ENCODE peak calls at places on chromosome 2, in seven cellular contexts. One of them, this sample, is unnamed.

GRCh38 chr2:20012282-20013060 is at the start of gene MATN3:
- DNase-seq in GM13976: peak; percentile 59
- DNase-seq in PC-9: peak; percentile 59
- DNase-seq in nephron progenitor cell: peak; percentile 82
- DNase-seq in keratinocyte: no peak
- DNase-seq in activated CD8-positive, alpha-beta T cell treated with anti-CD3 and anti-CD28 coated beads for 36 hours: peak; percentile 12
- DNase-seq in adrenal gland: peak; percentile 33
- DNase-seq in this sample: peak; percentile 45

GRCh38 chr2:126788652-126789051 is 110.0 kb upstream of the TEX51 start:
- DNase-seq in GM13976: no peak
- DNase-seq in PC-9: no peak
- DNase-seq in nephron progenitor cell: no peak
- DNase-seq in keratinocyte: no peak
- DNase-seq in activated CD8-positive, alpha-beta T cell treated with anti-CD3 and anti-CD28 coated beads for 36 hours: no peak
- DNase-seq in adrenal gland: no peak
- DNase-seq in this sample: no peak

GRCh38 chr2:121408641-121409040 is 122.0 kb upstream of the RNU4ATAC start:
- DNase-seq in GM13976: no peak
- DNase-seq in PC-9: no peak
- DNase-seq in nephron progenitor cell: no peak
- DNase-seq in keratinocyte: no peak
- DNase-seq in activated CD8-positive, alpha-beta T cell treated with anti-CD3 and anti-CD28 coated beads for 36 hours: no peak
- DNase-seq in adrenal gland: no peak
- DNase-seq in this sample: no peak

GRCh38 chr2:188619146-188619545 is 327.5 kb downstream of the GULP1 start:
- DNase-seq in GM13976: no peak
- DNase-seq in PC-9: no peak
- DNase-seq in nephron progenitor cell: no peak
- DNase-seq in keratinocyte: no peak
- DNase-seq in activated CD8-positive, alpha-beta T cell treated with anti-CD3 and anti-CD28 coated beads for 36 hours: no peak
- DNase-seq in adrenal gland: no peak
- DNase-seq in this sample: no peak

GRCh38 chr2:197131558-197131855 is 179.1 kb downstream of the ANKRD44 start:
- DNase-seq in GM13976: peak; percentile 62
- DNase-seq in PC-9: no peak
- DNase-seq in nephron progenitor cell: no peak
- DNase-seq in keratinocyte: no peak
- DNase-seq in activated CD8-positive, alpha-beta T cell treated with anti-CD3 and anti-CD28 coated beads for 36 hours: no peak
- DNase-seq in adrenal gland: no peak
- DNase-seq in this sample: peak; percentile 67

GRCh38 chr2:76721226-76721625 is 801.0 kb downstream of the LRRTM4 start:
- DNase-seq in GM13976: no peak
- DNase-seq in PC-9: no peak
- DNase-seq in nephron progenitor cell: no peak
- DNase-seq in keratinocyte: no peak
- DNase-seq in activated CD8-positive, alpha-beta T cell treated with anti-CD3 and anti-CD28 coated beads for 36 hours: no peak
- DNase-seq in adrenal gland: no peak
- DNase-seq in this sample: no peak

GRCh38 chr2:120005834-120006521 is 6.9 kb upstream of the EPB41L5 start:
- DNase-seq in GM13976: peak; percentile 52
- DNase-seq in PC-9: no peak
- DNase-seq in nephron progenitor cell: no peak
- DNase-seq in keratinocyte: no peak
- DNase-seq in activated CD8-positive, alpha-beta T cell treated with anti-CD3 and anti-CD28 coated beads for 36 hours: no peak
- DNase-seq in adrenal gland: no peak
- DNase-seq in this sample: peak; percentile 46

GRCh38 chr2:8576525-8577157 is 105.2 kb upstream of the ID2 start:
- DNase-seq in GM13976: peak; percentile 59
- DNase-seq in PC-9: no peak
- DNase-seq in nephron progenitor cell: no peak
- DNase-seq in keratinocyte: no peak
- DNase-seq in activated CD8-positive, alpha-beta T cell treated with anti-CD3 and anti-CD28 coated beads for 36 hours: peak; percentile 82
- DNase-seq in adrenal gland: peak; percentile 56
- DNase-seq in this sample: no peak

GRCh38 chr2:238505119-238505891 is 78.6 kb downstream of the ASB1 start:
- DNase-seq in GM13976: no peak
- DNase-seq in PC-9: peak; percentile 49
- DNase-seq in nephron progenitor cell: no peak
- DNase-seq in keratinocyte: no peak
- DNase-seq in activated CD8-positive, alpha-beta T cell treated with anti-CD3 and anti-CD28 coated beads for 36 hours: peak; percentile 27
- DNase-seq in adrenal gland: no peak
- DNase-seq in this sample: no peak

DNA sequence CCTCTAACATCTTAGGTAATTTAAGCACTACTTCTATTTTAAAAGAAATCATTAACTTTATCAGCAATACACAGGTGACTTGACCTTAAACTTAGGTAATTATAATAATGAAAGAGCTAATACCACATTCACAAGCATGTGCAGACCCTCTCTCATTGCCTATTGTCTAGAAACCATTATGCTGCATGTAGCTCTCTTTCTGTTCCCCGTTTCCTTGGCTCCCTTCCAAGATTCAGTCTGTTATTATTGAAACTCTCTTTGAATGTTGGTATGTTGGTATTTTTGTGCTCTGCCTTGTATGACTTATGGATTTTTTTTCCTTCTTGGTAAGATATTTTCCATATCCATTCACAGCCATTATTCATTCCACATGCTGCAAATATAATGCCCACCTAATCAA is 201.2 kb downstream of the CDCA7 start:
- DNase-seq in GM13976: no peak
- DNase-seq in PC-9: no peak
- DNase-seq in nephron progenitor cell: no peak
- DNase-seq in keratinocyte: no peak
- DNase-seq in activated CD8-positive, alpha-beta T cell treated with anti-CD3 and anti-CD28 coated beads for 36 hours: no peak
- DNase-seq in adrenal gland: no peak
- DNase-seq in this sample: no peak
- TF ChIP-seq CTCF in GM13976: no peak
- TF ChIP-seq CTCF in PC-9: no peak
- TF ChIP-seq CTCF in nephron progenitor cell: no peak
- TF ChIP-seq CTCF in keratinocyte: no peak
- TF ChIP-seq CTCF in activated CD8-positive, alpha-beta T cell treated with anti-CD3 and anti-CD28 coated beads for 36 hours: no peak
- TF ChIP-seq CTCF in adrenal gland: no peak
- TF ChIP-seq CTCF in this sample: no peak

GRCh38 chr2:50525423-50525822 is 506.5 kb downstream of the NRXN1 start:
- DNase-seq in GM13976: no peak
- DNase-seq in PC-9: no peak
- DNase-seq in nephron progenitor cell: no peak
- DNase-seq in keratinocyte: no peak
- DNase-seq in activated CD8-positive, alpha-beta T cell treated with anti-CD3 and anti-CD28 coated beads for 36 hours: no peak
- DNase-seq in adrenal gland: no peak
- DNase-seq in this sample: no peak
- TF ChIP-seq CTCF in GM13976: no peak
- TF ChIP-seq CTCF in PC-9: no peak
- TF ChIP-seq CTCF in nephron progenitor cell: no peak
- TF ChIP-seq CTCF in keratinocyte: no peak
- TF ChIP-seq CTCF in activated CD8-positive, alpha-beta T cell treated with anti-CD3 and anti-CD28 coated beads for 36 hours: no peak
- TF ChIP-seq CTCF in adrenal gland: no peak
- TF ChIP-seq CTCF in this sample: no peak

GRCh38 chr2:159290289-159290907 is 3.9 kb upstream of the WDSUB1 start:
- DNase-seq in GM13976: peak; percentile 20
- DNase-seq in PC-9: no peak
- DNase-seq in nephron progenitor cell: no peak
- DNase-seq in keratinocyte: peak; percentile 32
- DNase-seq in activated CD8-positive, alpha-beta T cell treated with anti-CD3 and anti-CD28 coated beads for 36 hours: peak; percentile 53
- DNase-seq in adrenal gland: peak; percentile 31
- DNase-seq in this sample: no peak
- TF ChIP-seq CTCF in GM13976: no peak
- TF ChIP-seq CTCF in PC-9: no peak
- TF ChIP-seq CTCF in nephron progenitor cell: no peak
- TF ChIP-seq CTCF in keratinocyte: no peak
- TF ChIP-seq CTCF in activated CD8-positive, alpha-beta T cell treated with anti-CD3 and anti-CD28 coated beads for 36 hours: no peak
- TF ChIP-seq CTCF in adrenal gland: no peak
- TF ChIP-seq CTCF in this sample: no peak

DNA sequence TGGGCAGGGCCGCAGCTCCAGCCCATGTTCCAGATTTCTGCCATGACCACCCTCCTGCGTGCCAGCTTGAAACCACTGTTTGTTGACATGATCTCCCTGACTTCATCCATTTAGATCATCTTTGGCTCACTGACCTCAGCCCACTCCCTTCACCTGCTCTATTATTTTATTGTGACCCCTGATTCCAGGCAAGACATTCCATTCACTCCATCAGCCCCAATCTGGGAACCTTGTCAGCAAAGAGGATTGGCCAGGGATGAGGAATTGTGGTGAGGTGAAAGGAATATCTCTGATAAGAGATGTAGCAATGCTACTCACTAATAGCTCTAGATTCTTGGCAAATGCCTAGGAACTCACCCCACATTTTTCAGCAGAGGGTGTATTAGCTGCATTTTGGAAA is 174.2 kb downstream of the TMEM247 start:
- DNase-seq in GM13976: no peak
- DNase-seq in PC-9: peak; percentile 7
- DNase-seq in nephron progenitor cell: no peak
- DNase-seq in keratinocyte: no peak
- DNase-seq in activated CD8-positive, alpha-beta T cell treated with anti-CD3 and anti-CD28 coated beads for 36 hours: no peak
- DNase-seq in adrenal gland: no peak
- DNase-seq in this sample: no peak
- TF ChIP-seq CTCF in GM13976: no peak
- TF ChIP-seq CTCF in PC-9: no peak
- TF ChIP-seq CTCF in nephron progenitor cell: no peak
- TF ChIP-seq CTCF in keratinocyte: no peak
- TF ChIP-seq CTCF in activated CD8-positive, alpha-beta T cell treated with anti-CD3 and anti-CD28 coated beads for 36 hours: no peak
- TF ChIP-seq CTCF in adrenal gland: no peak
- TF ChIP-seq CTCF in this sample: no peak

GRCh38 chr2:3309496-3310355 is 67.9 kb downstream of the EIPR1 start:
- DNase-seq in GM13976: no peak
- DNase-seq in PC-9: no peak
- DNase-seq in nephron progenitor cell: no peak
- DNase-seq in keratinocyte: no peak
- DNase-seq in activated CD8-positive, alpha-beta T cell treated with anti-CD3 and anti-CD28 coated beads for 36 hours: no peak
- DNase-seq in adrenal gland: peak; percentile 49
- DNase-seq in this sample: no peak
- TF ChIP-seq CTCF in GM13976: no peak
- TF ChIP-seq CTCF in PC-9: no peak
- TF ChIP-seq CTCF in nephron progenitor cell: no peak
- TF ChIP-seq CTCF in keratinocyte: no peak
- TF ChIP-seq CTCF in activated CD8-positive, alpha-beta T cell treated with anti-CD3 and anti-CD28 coated beads for 36 hours: no peak
- TF ChIP-seq CTCF in adrenal gland: no peak
- TF ChIP-seq CTCF in this sample: no peak

GRCh38 chr2:151614606-151615306 is 119.5 kb downstream of the NEB start:
- DNase-seq in GM13976: no peak
- DNase-seq in PC-9: no peak
- DNase-seq in nephron progenitor cell: no peak
- DNase-seq in keratinocyte: no peak
- DNase-seq in activated CD8-positive, alpha-beta T cell treated with anti-CD3 and anti-CD28 coated beads for 36 hours: no peak
- DNase-seq in adrenal gland: no peak
- DNase-seq in this sample: no peak

GRCh38 chr2:151616760-151617339 is 117.4 kb downstream of the NEB start:
- DNase-seq in GM13976: no peak
- DNase-seq in PC-9: no peak
- DNase-seq in nephron progenitor cell: no peak
- DNase-seq in keratinocyte: no peak
- DNase-seq in activated CD8-positive, alpha-beta T cell treated with anti-CD3 and anti-CD28 coated beads for 36 hours: no peak
- DNase-seq in adrenal gland: no peak
- DNase-seq in this sample: no peak

GRCh38 chr2:151614159-151614558 is 120.1 kb downstream of the NEB start:
- DNase-seq in GM13976: no peak
- DNase-seq in PC-9: no peak
- DNase-seq in nephron progenitor cell: no peak
- DNase-seq in keratinocyte: no peak
- DNase-seq in activated CD8-positive, alpha-beta T cell treated with anti-CD3 and anti-CD28 coated beads for 36 hours: no peak
- DNase-seq in adrenal gland: no peak
- DNase-seq in this sample: no peak

GRCh38 chr2:151619337-151619989 is 114.8 kb downstream of the NEB start:
- DNase-seq in GM13976: no peak
- DNase-seq in PC-9: no peak
- DNase-seq in nephron progenitor cell: peak; percentile 12
- DNase-seq in keratinocyte: no peak
- DNase-seq in activated CD8-positive, alpha-beta T cell treated with anti-CD3 and anti-CD28 coated beads for 36 hours: no peak
- DNase-seq in adrenal gland: peak; percentile 54
- DNase-seq in this sample: no peak
- TF ChIP-seq CTCF in GM13976: no peak
- TF ChIP-seq CTCF in PC-9: no peak
- TF ChIP-seq CTCF in nephron progenitor cell: no peak
- TF ChIP-seq CTCF in keratinocyte: no peak
- TF ChIP-seq CTCF in activated CD8-positive, alpha-beta T cell treated with anti-CD3 and anti-CD28 coated beads for 36 hours: no peak
- TF ChIP-seq CTCF in adrenal gland: no peak
- TF ChIP-seq CTCF in this sample: no peak

GRCh38 chr2:203155406-203155805 is 83.4 kb upstream of the CYP20A1 start:
- DNase-seq in GM13976: no peak
- DNase-seq in PC-9: peak; percentile 3
- DNase-seq in nephron progenitor cell: no peak
- DNase-seq in keratinocyte: no peak
- DNase-seq in activated CD8-positive, alpha-beta T cell treated with anti-CD3 and anti-CD28 coated beads for 36 hours: peak; percentile 23
- DNase-seq in adrenal gland: no peak
- DNase-seq in this sample: no peak
- TF ChIP-seq CTCF in GM13976: no peak
- TF ChIP-seq CTCF in PC-9: no peak
- TF ChIP-seq CTCF in nephron progenitor cell: no peak
- TF ChIP-seq CTCF in keratinocyte: no peak
- TF ChIP-seq CTCF in activated CD8-positive, alpha-beta T cell treated with anti-CD3 and anti-CD28 coated beads for 36 hours: peak; percentile 16
- TF ChIP-seq CTCF in adrenal gland: no peak
- TF ChIP-seq CTCF in this sample: no peak